ENCODE peak calls at places on chromosomes 1 and 21, in seven cellular contexts. I is fibroblast of lung, E is OCI-LY7, C is heart left ventricle, Y is heart right ventricle, N is testis, M is endodermal cell. O is an unnamed sample. For H3K36me3, the result is how much of the 10 kb centered on the place peaks cover.

GRCh38 chr1:35640380-35641232 is 720 bp downstream of the PSMB2 start:
- DNase-seq in I (no peak), E (no peak), C (no peak), Y (no peak), N (no peak), M (no peak), O (no peak)

GRCh38 chr1:15153184-15153841 is at the start of gene TMEM51:
- DNase-seq in I (peak), E (no peak), C (peak), Y (peak), N (peak), M (peak), O (peak)

GRCh38 chr1:27592600-27593340 is 11.2 kb downstream of the AHDC1 start:
- DNase-seq in I (no peak), E (no peak), C (no peak), Y (no peak), N (no peak), M (peak), O (peak)

GRCh38 chr1:234188454-234188792 is 184.8 kb upstream of the COA6 start:
- DNase-seq in I (no peak), E (peak), C (no peak), Y (no peak), N (peak), M (peak), O (no peak)

GRCh38 chr1:4462831-4463484 is 191.5 kb upstream of the AJAP1 start:
- DNase-seq in I (no peak), E (no peak), C (no peak), Y (no peak), N (peak), M (no peak), O (no peak)

GRCh38 chr1:36080801-36081200 is 3.1 kb upstream of the TEKT2 start:
- DNase-seq in I (no peak), E (no peak), C (no peak), Y (no peak), N (no peak), M (no peak), O (no peak)

GRCh38 chr1:6590046-6590445 is 10.3 kb downstream of the ZBTB48 start:
- DNase-seq in I (no peak), E (no peak), C (no peak), Y (no peak), N (no peak), M (no peak), O (no peak)

GRCh38 chr1:228084325-228084724 is 1.8 kb downstream of the ARF1 start:
- DNase-seq in I (peak), E (no peak), C (no peak), Y (no peak), N (no peak), M (no peak), O (no peak)

GRCh38 chr1:157566484-157567300 is 14.4 kb upstream of the FCRL5 start:
- DNase-seq in I (no peak), E (peak), C (no peak), Y (no peak), N (no peak), M (no peak), O (no peak)

GRCh38 chr1:228420968-228421826 is 4.5 kb upstream of the TRIM17 start:
- DNase-seq in I (no peak), E (no peak), C (no peak), Y (no peak), N (no peak), M (no peak), O (no peak)

GRCh38 chr1:25502957-25503356 is 40.4 kb upstream of the LDLRAP1 start:
- DNase-seq in I (no peak), E (no peak), C (no peak), Y (no peak), N (no peak), M (peak), O (no peak)

GRCh38 chr21:38761531-38761930 is 44.2 kb upstream of the ETS2 start:
- DNase-seq in I (no peak), E (no peak), C (no peak), Y (no peak), N (no peak), M (no peak), O (peak)

GRCh38 chr21:38758815-38759214 is 46.9 kb upstream of the ETS2 start:
- DNase-seq in I (no peak), E (no peak), C (no peak), Y (no peak), N (no peak), M (no peak), O (peak)

GRCh38 chr21:38760762-38761155 is 45.0 kb upstream of the ETS2 start:
- DNase-seq in I (no peak), E (no peak), C (no peak), Y (no peak), N (no peak), M (no peak), O (no peak)

GRCh38 chr21:38760017-38760761 is 45.5 kb upstream of the ETS2 start:
- DNase-seq in I (peak), E (no peak), C (no peak), Y (no peak), N (no peak), M (peak), O (peak)

DNA sequence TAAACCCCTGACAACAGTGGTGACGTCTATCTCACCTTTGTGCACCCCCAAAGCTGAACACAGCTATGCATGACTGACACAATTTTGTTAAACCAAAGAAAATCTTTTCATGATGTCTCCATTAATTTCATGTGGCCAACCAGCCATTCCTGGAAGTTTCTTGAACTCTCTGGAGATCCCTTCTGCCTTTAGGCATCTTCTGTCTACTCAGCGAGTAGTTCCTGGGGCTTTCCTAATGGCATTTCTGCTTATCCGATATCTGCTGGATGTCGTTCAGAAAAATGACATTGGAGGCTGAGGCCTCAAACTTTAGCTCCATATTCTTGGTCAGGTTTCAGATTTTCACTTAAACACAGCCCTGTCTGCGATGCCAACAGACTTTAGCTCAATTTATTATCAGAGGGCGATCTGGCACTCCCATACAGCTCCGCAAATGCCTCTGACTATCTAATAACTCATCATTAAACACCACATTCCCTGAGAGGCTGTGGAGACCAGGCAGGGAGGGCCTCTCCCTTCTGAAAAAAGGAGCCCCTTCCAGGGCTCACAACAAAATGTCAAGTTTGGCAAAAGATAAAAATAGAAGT is 46.4 kb upstream of the ETS2 start:
- DNase-seq in I (no peak), E (no peak), C (no peak), Y (no peak), N (no peak), M (no peak), O (peak)
- H3K36me3 ChIP-seq in I (under half), E (under half), C (under half), Y (under half), N (under half), M (under half), O (under half)

GRCh38 chr1:247330548-247331171 is 1.0 kb downstream of the ZNF496 start:
- DNase-seq in I (no peak), E (no peak), C (no peak), Y (no peak), N (peak), M (no peak), O (no peak)
- H3K4me3 ChIP-seq in I (peak), E (peak), C (peak), Y (peak), N (peak), M (peak), O (peak)

DNA sequence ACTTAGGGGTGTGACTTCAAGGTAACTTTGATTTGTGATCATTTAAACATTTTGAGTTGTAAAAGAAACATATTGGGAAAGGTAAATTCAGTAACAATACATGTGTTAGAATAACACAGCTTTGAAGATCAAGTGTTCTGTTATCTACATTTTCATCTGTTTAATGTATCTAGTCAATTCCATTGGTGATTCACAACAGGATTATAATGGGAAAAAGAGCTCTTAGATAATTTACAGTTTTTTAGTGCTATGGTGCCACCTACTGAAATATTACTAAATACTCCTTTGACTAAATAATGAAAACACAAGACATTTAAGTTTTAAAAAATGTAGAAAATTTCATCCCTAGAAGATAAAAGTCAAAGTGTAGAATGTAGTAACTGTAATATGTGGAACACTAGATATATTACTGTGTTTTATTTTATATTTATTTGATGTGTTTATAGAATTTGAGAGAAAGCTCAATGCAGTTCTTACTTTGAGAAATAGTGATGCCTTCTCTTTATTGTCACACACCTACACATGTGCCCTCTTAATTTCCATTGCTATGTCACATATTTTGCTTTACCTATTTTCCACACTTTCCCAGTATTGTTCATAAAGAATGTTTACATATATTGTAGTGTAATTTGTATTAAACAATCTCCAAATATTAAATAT is 47.4 kb downstream of the PTPRC start:
- DNase-seq in I (peak), E (peak), C (no peak), Y (no peak), N (no peak), M (no peak), O (peak)
- TF ChIP-seq CTCF in I (peak), E (peak), C (no peak), Y (no peak), N (no peak), M (peak), O (peak)

GRCh38 chr1:40750326-40750975 is 33.1 kb upstream of the KCNQ4 start:
- DNase-seq in I (no peak), E (no peak), C (no peak), Y (no peak), N (no peak), M (no peak), O (no peak)
- H3K36me3 ChIP-seq in I (under half), E (half or more), C (under half), Y (half or more), N (under half), M (half or more), O (half or more)

DNA sequence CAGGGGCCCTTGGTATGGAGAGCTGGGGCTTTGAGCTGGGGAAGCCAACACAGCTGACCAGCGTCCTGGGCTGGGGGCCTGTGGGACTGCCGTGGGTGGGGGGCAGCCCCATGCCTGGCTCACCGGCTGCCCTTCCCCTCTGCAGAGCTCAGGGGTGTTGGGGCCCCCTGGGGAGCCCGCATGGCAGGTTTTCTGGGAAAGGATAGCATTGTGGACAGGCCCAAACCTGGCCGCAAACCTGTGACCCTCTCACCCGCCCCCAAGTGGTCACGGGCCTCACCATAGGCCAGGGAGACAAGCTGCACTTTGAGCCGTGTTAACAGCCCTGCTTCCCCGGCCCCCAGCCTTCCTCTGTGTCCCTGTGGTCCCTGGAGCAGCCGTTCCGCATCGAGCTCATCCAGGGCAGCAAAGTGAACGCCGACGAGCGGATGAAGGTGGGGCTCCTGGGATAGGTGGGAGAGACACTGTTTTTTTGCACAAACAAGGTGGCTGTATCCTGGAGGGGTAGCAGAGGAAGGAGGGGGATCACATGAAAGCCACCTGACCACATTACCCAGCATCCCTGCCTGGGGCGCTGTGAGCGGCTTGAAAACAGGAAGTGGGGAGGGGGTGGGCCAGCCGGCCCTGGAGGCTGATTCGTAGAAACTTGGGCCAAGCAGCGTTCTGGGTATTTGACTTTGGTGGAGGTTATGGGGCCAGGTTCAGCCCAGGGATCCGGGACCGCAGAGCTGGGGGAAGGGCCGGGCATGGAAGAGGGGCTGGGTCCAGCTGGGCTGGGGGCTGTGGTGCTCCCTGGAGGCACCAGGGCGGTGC is 65.9 kb downstream of the PIK3CD start:
- DNase-seq in I (no peak), E (peak), C (peak), Y (peak), N (peak), M (peak), O (peak)
- H3K4me3 ChIP-seq in I (no peak), E (peak), C (no peak), Y (peak), N (no peak), M (no peak), O (no peak)

GRCh38 chr1:2415801-2416208 is 3.4 kb upstream of the PEX10 start:
- DNase-seq in I (no peak), E (peak), C (no peak), Y (no peak), N (no peak), M (no peak), O (no peak)
- TF ChIP-seq CTCF in I (no peak), E (peak), C (no peak), Y (no peak), N (no peak), M (no peak), O (no peak)

DNA sequence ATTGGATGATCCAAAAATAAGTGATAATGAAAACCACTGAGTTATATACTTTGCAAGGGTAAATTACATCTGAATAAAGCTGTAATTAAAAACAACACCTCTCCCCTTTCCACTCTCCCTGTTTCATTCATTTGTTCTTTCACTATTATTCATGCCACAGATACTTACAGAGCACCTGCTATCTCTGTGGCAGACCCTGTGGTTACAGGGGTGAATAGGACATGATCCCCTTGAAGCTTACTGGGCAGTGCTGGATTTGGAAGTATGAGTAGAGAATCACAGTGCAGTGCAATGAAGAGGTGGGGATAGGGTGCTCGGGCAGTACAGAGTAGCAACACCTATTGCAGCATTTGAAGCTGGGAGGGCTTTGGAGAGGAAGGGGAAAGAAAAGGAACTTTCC is 21.7 kb downstream of the ARV1 start:
- DNase-seq in I (no peak), E (no peak), C (no peak), Y (no peak), N (no peak), M (no peak), O (no peak)
- H3K36me3 ChIP-seq in I (under half), E (half or more), C (under half), Y (half or more), N (under half), M (half or more), O (under half)

O was measured in cardiac muscle cell.